ENCODE peak calls at places on chromosomes 1 and 21, in four cellular contexts. F is kidney, C is neural progenitor cell, V is H9. H is an unnamed sample.

GRCh38 chr1:54124472-54124871 is 28.3 kb downstream of the CDCP2 start:
- DNase-seq in C (no peak), F (no peak), V (no peak), H (peak)

GRCh38 chr21:44844256-44844655 is 26.4 kb upstream of the SUMO3 start:
- DNase-seq in V (peak), F (peak), C (peak), H (peak)

GRCh38 chr1:115670476-115671175 is 28.9 kb downstream of the VANGL1 start:
- DNase-seq in F (no peak), C (no peak), V (no peak), H (no peak)

GRCh38 chr1:236659792-236660587 is 26.3 kb upstream of the ACTN2 start:
- DNase-seq in V (peak), C (no peak), F (no peak), H (peak)

GRCh38 chr1:44318097-44319088 is 36.7 kb downstream of the ERI3 start:
- DNase-seq in C (peak), V (peak), F (no peak), H (peak)

GRCh38 chr1:19484793-19485361 is 462 bp downstream of the CAPZB start:
- DNase-seq in F (no peak), C (peak), V (peak), H (peak)

GRCh38 chr1:17561561-17561985 is 22.1 kb downstream of the ARHGEF10L start:
- DNase-seq in C (no peak), V (no peak), F (no peak), H (peak)

GRCh38 chr1:110107867-110108469 is 4.3 kb upstream of the UBL4B start:
- DNase-seq in V (no peak), F (no peak), C (no peak), H (no peak)

GRCh38 chr1:12604114-12604874 is 13.7 kb downstream of the DHRS3 start:
- DNase-seq in F (no peak), V (no peak), C (no peak), H (peak)

GRCh38 chr1:211947396-211948295 is 87.7 kb downstream of the INTS7 start:
- DNase-seq in C (peak), V (peak), F (no peak), H (peak)

GRCh38 chr1:211939876-211940468 is 95.4 kb downstream of the INTS7 start:
- DNase-seq in F (no peak), V (no peak), C (no peak), H (no peak)

GRCh38 chr1:211948377-211948776 is 87.0 kb downstream of the INTS7 start:
- DNase-seq in V (no peak), C (no peak), F (no peak), H (no peak)

GRCh38 chr1:211942583-211942982 is 92.8 kb downstream of the INTS7 start:
- DNase-seq in V (no peak), F (no peak), C (no peak), H (no peak)

DNA sequence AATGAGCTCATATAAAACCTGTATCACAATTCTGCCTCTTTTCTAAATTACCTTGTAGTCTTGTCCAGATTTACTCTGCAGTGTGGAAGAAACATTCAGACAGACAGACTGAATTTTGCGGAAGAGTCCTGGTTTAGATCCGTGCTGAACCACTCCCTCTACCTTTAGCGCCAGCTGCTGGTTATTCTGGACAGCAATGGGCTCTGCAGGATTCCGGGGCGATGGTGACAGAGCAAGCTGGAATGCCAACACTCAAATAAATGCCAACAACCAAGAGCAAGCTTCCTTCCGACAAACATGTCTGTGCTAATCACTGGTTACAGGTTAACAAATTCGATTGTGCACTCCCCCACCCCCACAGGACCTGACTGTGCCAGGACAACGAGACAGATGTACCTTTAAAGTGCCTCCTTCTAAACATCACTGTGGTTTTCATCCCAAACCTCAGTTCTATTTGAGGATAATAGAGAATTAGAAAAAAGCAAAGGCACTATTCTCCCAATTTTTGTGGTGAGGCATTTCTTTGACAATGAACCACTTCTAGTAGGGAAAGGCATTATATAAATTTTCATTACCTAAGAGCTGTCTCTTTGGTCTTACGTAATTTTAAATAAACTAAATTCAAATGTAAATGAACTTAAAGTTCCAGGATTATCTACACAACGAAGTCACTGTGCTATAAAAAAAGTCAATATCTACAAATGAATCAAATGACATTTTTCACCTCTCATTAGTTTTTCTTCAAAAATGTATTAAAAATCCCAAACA is 90.4 kb downstream of the INTS7 start:
- DNase-seq in F (peak), C (peak), V (peak), H (peak)
- TF ChIP-seq CTCF in F (peak), C (peak), V (peak), H (peak)

GRCh38 chr1:227372662-227373061 is 54.4 kb upstream of the CDC42BPA start:
- DNase-seq in F (no peak), C (no peak), V (no peak), H (no peak)

GRCh38 chr1:227368009-227368408 is 49.7 kb upstream of the CDC42BPA start:
- DNase-seq in F (no peak), C (no peak), V (no peak), H (no peak)

GRCh38 chr1:227370463-227371254 is 52.4 kb upstream of the CDC42BPA start:
- DNase-seq in V (no peak), C (no peak), F (no peak), H (no peak)

GRCh38 chr1:227365473-227366067 is 47.3 kb upstream of the CDC42BPA start:
- DNase-seq in F (no peak), C (no peak), V (no peak), H (no peak)

DNA sequence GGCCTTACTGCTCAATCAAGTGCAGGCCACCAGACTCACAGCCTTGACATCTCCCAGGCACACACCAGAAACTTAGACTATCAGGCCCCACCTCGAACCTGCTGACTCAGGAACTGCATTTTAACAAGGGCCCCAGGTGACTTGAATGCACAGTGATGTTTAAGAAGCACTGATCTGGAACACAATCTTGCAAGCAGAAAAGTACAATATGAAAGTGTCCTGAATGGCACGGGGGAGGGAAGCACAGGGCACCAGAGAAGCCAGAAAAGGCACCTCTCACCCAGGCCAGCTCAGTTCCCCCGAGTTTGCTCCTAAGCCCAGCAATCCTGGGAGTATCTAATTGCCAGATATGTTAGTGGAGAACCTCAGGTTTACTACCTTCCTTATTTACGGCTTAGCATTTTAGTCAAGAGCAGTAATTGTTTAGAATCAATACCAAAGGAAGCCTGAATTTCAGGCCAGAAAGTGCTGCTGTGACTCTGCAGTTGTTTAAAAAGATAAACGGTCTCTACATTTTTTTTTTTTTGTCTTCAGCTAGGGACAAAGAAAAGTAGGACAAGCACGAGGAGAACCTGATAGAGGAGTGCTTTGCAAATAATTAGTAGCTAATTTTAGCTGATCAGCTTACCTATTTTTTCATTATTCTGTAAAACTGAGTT is 50.9 kb upstream of the CDC42BPA start:
- DNase-seq in C (no peak), V (no peak), F (no peak), H (no peak)
- H3K9ac ChIP-seq in C (no peak), V (no peak), F (no peak), H (no peak)

DNA sequence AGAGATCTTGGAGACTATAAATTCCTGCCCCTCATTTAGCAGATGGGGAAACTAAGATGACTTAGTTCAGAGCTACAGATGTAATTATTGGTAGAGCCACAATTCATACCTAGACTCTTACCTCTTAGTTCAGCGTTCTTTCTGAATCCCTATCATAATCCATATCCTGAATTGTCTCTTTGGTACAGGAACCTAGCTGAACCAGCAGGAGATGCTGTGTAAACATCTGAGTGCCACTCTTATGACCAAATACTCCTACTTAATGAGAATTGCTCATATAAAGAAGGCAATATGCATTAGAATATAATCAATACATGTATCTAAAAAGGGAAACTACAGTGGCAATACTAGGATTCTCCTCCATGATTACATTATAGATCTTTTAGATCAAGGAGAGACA is 459.0 kb downstream of the SIPA1L2 start:
- DNase-seq in V (no peak), C (no peak), F (no peak), H (no peak)
- TF ChIP-seq CTCF in V (no peak), C (no peak), F (no peak), H (no peak)

GRCh38 chr1:145949219-145949618 is 8.6 kb downstream of the LIX1L start:
- DNase-seq in F (no peak), V (no peak), C (no peak), H (no peak)

GRCh38 chr1:145946477-145946986 is 11.3 kb downstream of the LIX1L start:
- DNase-seq in V (no peak), C (no peak), F (no peak), H (no peak)

GRCh38 chr1:145942891-145943290 is 14.9 kb downstream of the LIX1L start:
- DNase-seq in F (no peak), V (no peak), C (no peak), H (no peak)

GRCh38 chr1:145944532-145944931 is 13.3 kb downstream of the LIX1L start:
- DNase-seq in C (no peak), V (no peak), F (no peak), H (no peak)

DNA sequence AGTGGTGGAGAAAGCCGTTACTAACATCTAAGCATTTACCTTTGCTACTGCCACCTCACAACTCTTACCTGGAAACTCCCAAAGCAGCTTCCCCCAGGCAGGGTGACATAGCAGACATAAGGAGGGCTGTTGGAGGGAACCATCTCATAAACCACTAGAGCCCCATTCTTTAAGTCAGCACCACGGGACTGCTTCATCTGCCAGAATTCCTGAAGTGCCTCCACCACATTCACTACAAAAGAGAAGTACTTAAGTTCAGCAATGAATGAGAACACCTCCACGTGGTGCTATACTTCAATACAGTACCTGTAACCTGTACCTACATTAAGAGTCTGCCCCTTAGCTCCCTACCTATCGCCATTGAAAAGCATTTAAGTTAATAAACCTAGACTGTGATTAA is 10.3 kb downstream of the LIX1L start:
- DNase-seq in C (no peak), V (peak), F (no peak), H (peak)
- H3K9ac ChIP-seq in C (no peak), V (no peak), F (no peak), H (no peak)

DNA sequence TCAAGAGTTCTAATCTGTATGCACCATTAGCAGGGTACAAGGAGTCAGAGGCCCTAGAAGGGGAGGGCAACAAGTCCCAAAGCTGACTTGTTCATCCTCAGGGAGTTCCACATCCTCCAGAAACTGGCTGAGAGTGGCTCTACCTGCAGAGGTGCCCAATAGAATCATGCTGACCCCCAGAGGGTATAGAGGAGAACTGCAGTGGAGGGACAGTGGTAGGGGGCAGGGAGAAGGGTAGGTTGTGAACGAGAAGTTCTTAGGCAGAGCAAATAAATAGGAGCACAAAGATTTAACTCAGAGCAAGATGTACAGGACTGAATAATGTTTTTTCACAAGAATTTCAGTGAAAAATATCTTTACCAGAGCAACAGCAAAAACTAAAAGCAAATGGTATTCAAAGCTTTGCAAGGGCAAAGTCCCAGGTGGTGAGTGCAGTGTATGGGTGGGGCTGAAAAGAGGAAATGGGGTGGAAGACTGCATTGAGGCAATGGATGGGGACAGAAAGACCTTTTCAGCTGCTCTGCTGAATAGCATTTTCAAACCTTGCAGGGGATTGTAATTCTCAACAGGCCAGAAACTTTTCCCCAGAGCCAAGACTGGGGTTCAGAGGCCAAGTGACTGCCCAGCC is 3.1 kb downstream of the FCRL2 start:
- DNase-seq in F (no peak), V (peak), C (peak), H (peak)
- TF ChIP-seq CTCF in F (peak), V (peak), C (peak), H (peak)

GRCh38 chr1:184049291-184049690 is 2.2 kb upstream of the TSEN15 start:
- DNase-seq in C (no peak), V (no peak), F (no peak), H (no peak)

GRCh38 chr1:184051485-184052193 is at the start of gene TSEN15:
- DNase-seq in V (peak), C (peak), F (peak), H (peak)

GRCh38 chr1:184051138-184051484 is 419 bp upstream of the TSEN15 start:
- DNase-seq in V (no peak), F (no peak), C (no peak), H (no peak)

GRCh38 chr1:184049836-184050468 is 1.6 kb upstream of the TSEN15 start:
- DNase-seq in V (no peak), F (no peak), C (no peak), H (no peak)

GRCh38 chr1:184050631-184051030 is 899 bp upstream of the TSEN15 start:
- DNase-seq in V (no peak), F (no peak), C (no peak), H (no peak)
- H3K9ac ChIP-seq in V (peak), F (peak), C (no peak), H (no peak)

H was measured in endodermal cell.